ENCODE peak calls at places on chromosomes 11 and 22, in four cellular contexts. E is iPS DF 6.9, K is thoracic aorta, V is NCI-H510A treated with DMSO at 0.1 percent for 48 hours. W is an unnamed sample.

GRCh38 chr11:81070948-81071347 is 1630.1 kb upstream of the TENM4 start:
- DNase-seq in E (no peak), V (no peak), K (no peak), W (no peak)

GRCh38 chr11:60777572-60777971 is 7.6 kb upstream of the MS4A10 start:
- DNase-seq in K (no peak), E (no peak), V (no peak), W (no peak)

GRCh38 chr11:44564198-44564597 is 1.3 kb upstream of the CD82 start:
- DNase-seq in K (no peak), E (no peak), V (peak; percentile 43), W (peak; percentile 83)

GRCh38 chr11:66637557-66638176 is 836 bp upstream of the RBM4 start:
- DNase-seq in K (no peak), E (no peak), V (no peak), W (no peak)

GRCh38 chr11:94706211-94706610 is 61.9 kb upstream of the AMOTL1 start:
- DNase-seq in K (no peak), V (no peak), E (no peak), W (peak; percentile 57)

GRCh38 chr11:96306600-96306932 is 36.4 kb downstream of the MAML2 start:
- DNase-seq in V (no peak), E (no peak), K (no peak), W (no peak)

GRCh38 chr11:64004590-64004984 is 18.3 kb downstream of the OTUB1 start:
- DNase-seq in K (no peak), V (no peak), E (no peak), W (no peak)

GRCh38 chr11:2748814-2749554 is 49.2 kb upstream of the KCNQ1OT1 start:
- DNase-seq in K (no peak), E (no peak), V (no peak), W (no peak)

GRCh38 chr11:111361874-111362273 is 17.2 kb downstream of the POU2AF1 start:
- DNase-seq in K (no peak), E (no peak), V (no peak), W (no peak)

GRCh38 chr11:28343304-28344233 is 235.4 kb downstream of the METTL15 start:
- DNase-seq in V (no peak), E (no peak), K (no peak), W (no peak)

GRCh38 chr22:16601437-16602223 is 9.0 kb upstream of the CCT8L2 start:
- DNase-seq in V (no peak), E (no peak), K (no peak), W (no peak)

W was measured in NCI-H146.